ENCODE peak calls at places on chromosomes 5 and 9, in four cellular contexts. D is tibial nerve, P is GM23248, Q is right cardiac atrium. W is an unnamed sample. For H3K4me1, the result is how much of the 10 kb centered on the place peaks cover.

GRCh38 chr5:78360674-78361225 is 333 bp downstream of the SCAMP1 start:
- DNase-seq in D (no peak), P (no peak), Q (peak), W (peak)

GRCh38 chr9:98215821-98216220 is 23.4 kb upstream of the CORO2A start:
- DNase-seq in D (no peak), P (peak), Q (no peak), W (peak)

GRCh38 chr5:16666861-16667481 is 50.2 kb upstream of the RETREG1 start:
- DNase-seq in D (peak), P (peak), Q (peak), W (peak)

GRCh38 chr9:113577525-113578261 is 114.2 kb downstream of the RGS3 start:
- DNase-seq in D (no peak), P (peak), Q (peak), W (no peak)

GRCh38 chr5:80659111-80659510 is 4.3 kb upstream of the DHFR start:
- DNase-seq in D (no peak), P (peak), Q (no peak), W (no peak)

GRCh38 chr5:1750469-1750868 is 49.2 kb downstream of the MRPL36 start:
- DNase-seq in D (no peak), P (no peak), Q (no peak), W (no peak)

GRCh38 chr5:1332461-1333001 is 12.4 kb downstream of the CLPTM1L start:
- DNase-seq in D (no peak), P (peak), Q (no peak), W (no peak)

GRCh38 chr9:129320575-129321311 is 142.7 kb upstream of the IER5L start:
- DNase-seq in D (peak), P (peak), Q (peak), W (peak)

GRCh38 chr9:114446036-114446435 is 58.3 kb upstream of the AKNA start:
- DNase-seq in D (no peak), P (peak), Q (no peak), W (peak)

GRCh38 chr9:124844291-124844690 is 9.0 kb upstream of the WDR38 start:
- DNase-seq in D (no peak), P (no peak), Q (no peak), W (no peak)

GRCh38 chr9:16138961-16139441 is 586.2 kb downstream of the CCDC171 start:
- DNase-seq in D (peak), P (peak), Q (peak), W (no peak)

GRCh38 chr5:78569441-78569840 is 79.1 kb downstream of the LHFPL2 start:
- DNase-seq in D (peak), P (peak), Q (peak), W (peak)

GRCh38 chr5:136021016-136021405 is 7.8 kb upstream of the TGFBI start:
- DNase-seq in D (no peak), P (peak), Q (no peak), W (no peak)

GRCh38 chr5:136020383-136021015 is 8.3 kb upstream of the TGFBI start:
- DNase-seq in D (peak), P (peak), Q (no peak), W (no peak)

GRCh38 chr5:136016945-136017530 is 11.8 kb upstream of the TGFBI start:
- DNase-seq in D (no peak), P (peak), Q (peak), W (no peak)

GRCh38 chr5:136020001-136020382 is 8.8 kb upstream of the TGFBI start:
- DNase-seq in D (no peak), P (no peak), Q (no peak), W (no peak)

GRCh38 chr5:136018814-136019777 is 9.7 kb upstream of the TGFBI start:
- DNase-seq in D (peak), P (peak), Q (peak), W (peak)
- H3K4me1 ChIP-seq in D (half or more), P (half or more), Q (under half), W (under half)

DNA sequence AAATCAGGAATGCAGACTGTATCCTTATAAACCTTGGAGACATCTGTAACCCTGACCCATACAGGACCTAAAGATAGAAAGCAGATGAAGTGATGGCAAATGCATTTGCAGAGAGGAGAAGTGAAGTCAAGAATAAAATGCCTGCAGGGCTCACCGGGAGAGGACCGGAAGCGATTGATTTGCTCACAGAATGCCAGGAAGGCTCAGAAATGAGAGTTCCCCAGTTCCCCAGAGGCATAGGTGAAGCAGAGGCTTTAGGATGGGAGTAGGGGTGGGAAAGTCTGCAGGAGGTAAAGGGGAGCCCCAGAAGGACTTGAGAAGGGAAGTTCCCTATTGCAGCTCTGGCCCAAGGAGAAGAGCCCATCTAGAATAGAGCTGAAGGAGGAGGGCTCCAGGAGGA is 63.9 kb upstream of the TNFAIP8 start:
- DNase-seq in D (no peak), P (no peak), Q (no peak), W (no peak)
- H3K4me3 ChIP-seq in D (no peak), P (no peak), Q (no peak), W (no peak)

DNA sequence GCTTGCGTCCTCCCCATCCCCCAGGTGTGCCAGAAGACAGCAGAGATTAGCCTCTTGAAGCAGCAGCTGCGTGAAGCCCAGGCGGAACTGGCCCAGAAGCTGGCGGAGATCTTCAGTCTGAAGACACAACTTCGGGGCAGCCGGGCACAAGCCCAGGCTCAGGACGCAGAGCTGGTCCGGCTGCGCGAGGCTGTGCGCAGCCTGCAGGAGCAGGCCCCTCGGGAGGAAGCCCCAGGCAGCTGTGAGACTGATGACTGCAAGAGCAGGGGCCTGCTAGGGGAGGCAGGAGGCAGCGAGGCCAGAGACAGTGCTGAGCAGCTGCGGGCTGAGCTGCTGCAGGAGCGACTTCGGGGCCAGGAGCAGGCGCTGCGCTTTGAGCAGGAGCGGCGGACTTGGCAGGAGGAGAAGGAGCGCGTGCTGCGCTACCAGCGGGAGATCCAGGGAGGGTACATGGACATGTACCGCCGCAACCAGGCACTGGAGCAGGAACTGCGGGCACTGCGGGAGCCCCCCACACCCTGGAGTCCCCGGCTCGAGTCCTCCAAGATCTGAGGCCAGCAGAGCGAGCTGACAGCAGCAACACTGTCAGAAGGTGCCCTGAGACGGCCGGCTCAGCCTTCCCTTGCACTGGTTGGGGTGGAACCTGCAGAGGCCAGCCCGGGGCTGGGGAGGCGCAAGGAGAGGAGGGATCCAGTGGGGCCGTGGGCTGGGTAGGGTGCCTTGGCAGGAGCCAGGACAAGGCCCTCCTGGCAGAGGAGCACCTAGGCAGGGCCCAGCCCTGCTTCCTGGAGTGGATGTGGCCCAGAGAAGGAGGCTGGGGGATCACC is 8.3 kb downstream of the N4BP3 start:
- DNase-seq in D (no peak), P (peak), Q (no peak), W (peak)
- H3K27ac ChIP-seq in D (no peak), P (no peak), Q (no peak), W (no peak)

DNA sequence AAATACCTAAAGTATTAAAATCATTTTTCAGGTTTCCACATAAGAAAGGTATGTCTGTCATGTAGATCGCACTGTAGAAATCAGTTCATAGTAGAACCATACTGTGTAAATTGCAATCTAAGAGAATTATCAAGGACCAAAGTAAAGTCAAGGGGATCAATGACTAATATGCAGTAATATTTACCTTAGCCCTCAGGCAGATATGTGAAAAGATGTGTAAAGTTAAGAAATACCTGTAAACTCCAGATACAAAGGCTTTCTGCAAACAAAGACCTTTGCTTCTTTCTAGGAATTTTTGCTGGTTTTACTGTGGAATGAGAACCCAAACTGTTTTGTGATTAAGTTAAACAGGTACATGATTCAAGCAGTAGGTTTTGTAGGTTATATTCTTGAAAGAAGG is 11.6 kb downstream of the POLK start:
- DNase-seq in D (no peak), P (no peak), Q (no peak), W (no peak)
- H3K4me1 ChIP-seq in D (under half), P (under half), Q (under half), W (under half)

DNA sequence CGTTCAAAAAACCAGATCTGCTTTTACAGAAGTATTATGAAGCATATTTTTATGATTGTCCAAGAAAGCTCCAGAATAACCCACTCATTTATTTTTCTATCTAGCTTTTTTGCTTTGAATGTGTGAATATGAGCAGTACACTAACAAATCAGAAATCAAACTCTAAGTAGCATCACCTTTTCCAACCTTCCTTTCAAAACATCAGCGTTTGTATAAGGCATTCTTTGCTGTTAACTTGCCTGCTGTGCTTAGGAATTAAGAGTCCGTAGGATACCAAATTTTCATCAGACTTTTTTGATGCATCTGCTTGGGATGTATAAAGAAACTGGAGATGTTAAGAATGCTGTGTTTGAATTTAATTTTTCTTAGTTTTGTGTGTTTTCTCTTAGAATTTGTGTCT is 3.8 kb downstream of the TLE4 start:
- DNase-seq in D (no peak), P (peak), Q (no peak), W (no peak)
- H3K4me3 ChIP-seq in D (no peak), P (peak), Q (no peak), W (no peak)

GRCh38 chr5:6595405-6595804 is 37.4 kb downstream of the NSUN2 start:
- DNase-seq in D (no peak), P (no peak), Q (no peak), W (no peak)
- H3K27ac ChIP-seq in D (no peak), P (no peak), Q (no peak), W (no peak)

DNA sequence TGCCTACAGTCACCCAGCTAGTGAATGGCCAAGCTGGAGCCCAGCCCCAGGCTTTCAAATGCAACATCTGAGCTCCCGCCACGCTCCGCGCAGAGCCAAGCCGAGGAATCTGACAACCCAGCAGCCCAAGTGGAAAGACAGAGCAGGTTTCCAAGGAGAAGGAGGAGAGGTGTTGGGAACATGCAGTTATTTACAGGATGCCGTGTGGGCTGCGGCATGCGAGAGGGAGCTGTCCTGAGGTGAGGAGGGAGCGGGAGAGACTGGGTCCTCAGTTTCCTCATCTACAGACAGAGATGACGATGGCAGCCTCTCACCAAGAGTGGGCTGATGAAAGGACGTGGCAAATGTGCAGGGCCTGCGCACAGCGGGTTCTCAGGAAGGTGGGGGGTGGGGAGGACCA is 15.0 kb upstream of the CPLX2 start:
- DNase-seq in D (no peak), P (no peak), Q (no peak), W (no peak)
- H3K4me1 ChIP-seq in D (under half), P (under half), Q (under half), W (under half)

DNA sequence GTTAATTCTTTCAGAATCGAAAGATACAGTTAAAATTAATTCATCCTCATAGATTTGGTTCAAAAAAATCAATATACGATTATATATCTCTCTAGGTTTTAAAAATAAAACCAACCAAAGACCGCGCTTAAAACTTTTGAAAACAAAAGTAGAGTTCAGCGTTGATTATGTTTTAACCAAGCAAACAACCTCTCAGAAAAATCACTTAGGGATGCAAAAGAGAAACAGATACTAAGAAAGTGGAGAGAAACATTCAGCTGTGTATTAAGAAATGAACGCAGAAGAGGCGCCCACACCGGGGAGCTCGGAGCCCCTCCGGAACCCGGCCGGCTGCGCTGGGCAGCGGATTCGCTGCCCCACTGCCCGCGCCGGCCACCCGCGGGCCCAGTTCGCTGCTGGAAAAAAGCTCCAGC is 1.4 kb downstream of the PITX1 start:
- DNase-seq in D (no peak), P (peak), Q (no peak), W (no peak)
- H3K4me3 ChIP-seq in D (peak), P (peak), Q (peak), W (no peak)

DNA sequence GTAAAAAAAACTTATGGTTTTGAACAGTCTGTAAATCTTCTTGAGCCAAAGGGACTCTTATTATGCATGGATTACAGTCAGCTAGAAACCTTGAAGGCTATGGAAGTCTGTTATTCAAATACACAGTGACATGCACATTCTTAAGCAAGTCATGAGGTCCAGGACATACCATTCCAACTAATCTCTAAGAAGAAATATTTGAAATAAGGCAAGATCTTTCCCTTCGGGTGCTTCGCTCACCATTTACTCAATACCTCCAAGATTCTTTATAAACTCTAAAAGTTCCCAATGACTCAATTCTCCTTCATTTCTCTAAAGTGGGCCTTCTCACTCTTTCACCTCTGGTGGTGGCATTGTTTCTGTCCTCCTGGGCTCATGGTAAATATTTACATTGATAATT is 811.0 kb downstream of the NR2F1-AS1 start:
- DNase-seq in D (no peak), P (peak), Q (no peak), W (no peak)
- H3K27ac ChIP-seq in D (no peak), P (no peak), Q (no peak), W (no peak)